ENCODE peak calls at places on chromosomes 3 and 15, in nine cellular contexts. H is PC-3, V is neural progenitor cell, K is HCT116, A is GM23248, N is SK-N-SH, D is MM.1S, W is hepatocyte, O is GM23338. S is an unnamed sample.

GRCh38 chr3:82274897-82275296 is 513.5 kb upstream of the GBE1 start:
- DNase-seq in H (peak; percentile 13), V (no peak), K (no peak), A (no peak), N (no peak), D (no peak), W (no peak), O (no peak), S (no peak)

GRCh38 chr3:70539908-70540307 is 227.5 kb upstream of the MDFIC2 start:
- DNase-seq in H (no peak), V (no peak), K (no peak), A (no peak), N (no peak), D (no peak), W (no peak), O (no peak), S (peak; percentile 4)

GRCh38 chr3:155895379-155895900 is 25.0 kb downstream of the GMPS start:
- DNase-seq in H (no peak), V (no peak), K (no peak), A (no peak), N (no peak), D (no peak), W (no peak), O (no peak), S (no peak)

GRCh38 chr15:41513282-41514227 is at the start of gene LTK:
- DNase-seq in H (no peak), V (peak; percentile 77), K (peak; percentile 65), A (peak; percentile 22), N (peak; percentile 75), D (no peak), W (peak; percentile 69), O (peak; percentile 78), S (no peak)

GRCh38 chr3:134239538-134239937 is 11.1 kb downstream of the RYK start:
- DNase-seq in H (peak; percentile 3), V (no peak), K (no peak), A (peak; percentile 74), N (no peak), D (no peak), W (no peak), O (no peak), S (no peak)

GRCh38 chr3:134462236-134463059 is 23.3 kb downstream of the ANAPC13 start:
- DNase-seq in H (no peak), V (peak; percentile 24), K (no peak), A (peak; percentile 86), N (no peak), D (no peak), W (no peak), O (no peak), S (no peak)

GRCh38 chr3:29605845-29606244 is 325.0 kb downstream of the RBMS3 start:
- DNase-seq in H (peak; percentile 18), V (no peak), K (no peak), A (peak; percentile 75), N (no peak), D (no peak), W (no peak), O (no peak), S (no peak)

GRCh38 chr3:195005251-195005620 is 265.7 kb downstream of the XXYLT1 start:
- DNase-seq in H (no peak), V (no peak), K (no peak), A (no peak), N (no peak), D (no peak), W (no peak), O (peak; percentile 47), S (no peak)

GRCh38 chr15:40320931-40321371 is 2.5 kb upstream of the INAFM2 start:
- DNase-seq in H (peak; percentile 79), V (peak; percentile 78), K (peak; percentile 57), A (peak; percentile 81), N (peak; percentile 78), D (peak; percentile 84), W (peak; percentile 83), O (peak; percentile 89), S (peak; percentile 79)

GRCh38 chr3:14876942-14877341 is 58.2 kb downstream of the FGD5 start:
- DNase-seq in H (peak; percentile 28), V (no peak), K (no peak), A (peak; percentile 57), N (peak; percentile 34), D (no peak), W (peak; percentile 39), O (no peak), S (no peak)

GRCh38 chr3:150721285-150722130 is 17.8 kb upstream of the ERICH6 start:
- DNase-seq in H (peak; percentile 86), V (peak; percentile 77), K (peak; percentile 45), A (peak; percentile 69), N (peak; percentile 73), D (peak; percentile 73), W (peak; percentile 76), O (peak; percentile 87), S (peak; percentile 76)

GRCh38 chr3:117788086-117788485 is 1078.5 kb downstream of the TUSC7 start:
- DNase-seq in H (peak; percentile 5), V (peak; percentile 63), K (no peak), A (peak; percentile 83), N (no peak), D (no peak), W (no peak), O (peak; percentile 44), S (no peak)

GRCh38 chr3:102060814-102061213 is 211.5 kb downstream of the NFKBIZ start:
- DNase-seq in H (peak; percentile 63), V (no peak), K (no peak), A (peak; percentile 36), N (no peak), D (peak; percentile 27), W (peak; percentile 40), O (no peak), S (no peak)

GRCh38 chr15:26971303-26972018 is 480 bp downstream of the GABRG3 start:
- DNase-seq in H (no peak), V (peak; percentile 65), K (no peak), A (no peak), N (peak; percentile 74), D (no peak), W (peak; percentile 35), O (peak; percentile 63), S (no peak)

GRCh38 chr3:181700168-181701087 is 11.3 kb upstream of the SOX2 start:
- DNase-seq in H (peak; percentile 76), V (peak; percentile 91), K (peak; percentile 69), A (peak; percentile 78), N (peak; percentile 87), D (peak; percentile 90), W (peak; percentile 89), O (peak; percentile 92), S (peak; percentile 82)

GRCh38 chr3:181705081-181705480 is 6.6 kb upstream of the SOX2 start:
- DNase-seq in H (no peak), V (peak; percentile 43), K (no peak), A (no peak), N (no peak), D (no peak), W (no peak), O (peak; percentile 49), S (no peak)

GRCh38 chr3:181707980-181708379 is 3.7 kb upstream of the SOX2 start:
- DNase-seq in H (no peak), V (peak; percentile 91), K (no peak), A (no peak), N (no peak), D (no peak), W (no peak), O (peak; percentile 82), S (no peak)

GRCh38 chr3:181704421-181705066 is 7.2 kb upstream of the SOX2 start:
- DNase-seq in H (no peak), V (peak; percentile 3), K (no peak), A (no peak), N (no peak), D (no peak), W (no peak), O (peak; percentile 19), S (no peak)

GRCh38 chr3:181703701-181704420 is 7.9 kb upstream of the SOX2 start:
- DNase-seq in H (no peak), V (peak; percentile 16), K (no peak), A (no peak), N (no peak), D (no peak), W (no peak), O (peak; percentile 76), S (no peak)
- TF ChIP-seq EZH2phosphoT487 in H (no peak), V (no peak), K (no peak), A (no peak), N (no peak), D (no peak), W (no peak), O (no peak), S (no peak)

GRCh38 chr3:72346526-72346926 is 501.7 kb downstream of the SHQ1 start:
- DNase-seq in H (peak; percentile 62), V (no peak), K (no peak), A (peak; percentile 99), N (no peak), D (no peak), W (peak; percentile 68), O (no peak), S (no peak)
- TF ChIP-seq EZH2phosphoT487 in H (no peak), V (no peak), K (no peak), A (peak; percentile 29), N (no peak), D (no peak), W (no peak), O (no peak), S (no peak)

DNA sequence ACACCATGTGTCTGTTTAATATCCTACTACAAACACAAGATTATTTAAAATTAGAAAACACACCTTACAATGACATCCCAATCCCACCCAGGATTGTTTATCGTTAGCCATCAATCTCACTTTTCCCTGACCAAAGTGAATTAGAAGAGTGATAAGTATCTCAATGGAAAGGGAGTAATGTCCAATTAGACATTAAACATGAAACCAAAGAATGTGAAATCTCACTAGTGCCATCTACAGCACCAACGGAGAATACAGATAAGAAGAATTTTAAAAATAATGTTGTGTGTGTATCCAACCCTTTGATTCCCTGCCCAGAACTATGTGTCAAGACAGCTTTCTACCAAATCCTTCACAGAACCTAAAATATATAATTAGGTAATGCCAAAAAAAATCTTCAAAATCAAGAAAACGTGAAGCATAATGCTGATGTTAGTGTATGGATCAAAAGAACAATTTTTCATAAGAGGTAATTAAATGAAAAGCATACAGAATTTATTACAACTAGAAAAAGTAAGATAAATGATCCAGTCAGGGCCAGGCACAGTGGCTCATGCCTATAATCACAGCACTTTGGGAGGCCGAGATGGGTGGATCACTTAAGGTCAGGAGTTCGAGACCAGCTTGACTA is 64.2 kb downstream of the SCAPER start:
- DNase-seq in H (peak; percentile 53), V (peak; percentile 22), K (peak; percentile 8), A (peak; percentile 75), N (peak; percentile 42), D (peak; percentile 34), W (peak; percentile 37), O (peak; percentile 33), S (peak; percentile 34)
- TF ChIP-seq EZH2phosphoT487 in H (no peak), V (no peak), K (no peak), A (no peak), N (no peak), D (no peak), W (no peak), O (no peak), S (no peak)

DNA sequence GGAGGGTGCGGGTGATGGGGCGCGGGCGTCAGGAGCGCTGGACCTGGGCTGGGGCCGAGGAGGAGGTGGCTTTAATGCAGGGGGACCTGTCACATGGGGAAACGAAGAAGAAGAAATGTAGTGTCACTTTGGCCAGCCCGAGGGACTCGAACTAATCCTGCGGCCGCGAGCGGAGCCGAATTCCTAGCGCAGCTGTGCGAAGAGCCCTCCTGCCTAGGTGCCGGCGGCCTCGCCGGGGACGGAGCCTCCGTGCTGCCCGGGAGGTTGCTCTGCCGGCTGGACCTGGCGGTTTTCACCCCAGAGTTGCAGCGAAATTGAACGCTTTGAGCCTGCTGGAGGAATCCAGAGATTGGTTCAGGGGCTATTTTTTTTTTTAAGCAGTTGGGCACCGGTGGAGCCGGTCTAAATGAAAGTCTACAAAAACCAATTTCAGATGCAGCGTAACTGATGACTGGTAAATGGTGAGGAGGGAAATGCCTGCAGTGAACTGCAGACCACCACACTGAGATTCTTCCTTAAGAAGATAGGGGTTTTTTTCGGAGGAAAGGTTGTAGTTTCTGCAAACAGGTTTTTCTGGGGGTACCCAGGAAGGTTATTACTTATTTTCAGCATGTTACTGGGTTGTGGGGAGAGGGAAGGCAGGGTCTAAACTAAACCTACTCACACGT is 674 bp downstream of the TMEM108 start:
- DNase-seq in H (no peak), V (peak; percentile 88), K (no peak), A (peak; percentile 33), N (peak; percentile 62), D (peak; percentile 24), W (peak; percentile 41), O (peak; percentile 76), S (no peak)
- TF ChIP-seq EZH2phosphoT487 in H (no peak), V (no peak), K (no peak), A (no peak), N (no peak), D (no peak), W (no peak), O (no peak), S (no peak)